ENCODE peak calls at places on chromosome 4, in eight cellular contexts. F is dorsolateral prefrontal cortex, Q is HFF-Myc, B is astrocyte of the spinal cord, G is tibial nerve, V is transverse colon, X is cardiac muscle cell, A is endothelial cell of umbilical vein. T is an unnamed sample.

GRCh38 chr4:186029731-186030421 is 39.1 kb upstream of the TLR3 start:
- DNase-seq in G (peak; percentile 28), B (peak; percentile 69), X (no peak), F (peak; percentile 55), Q (no peak), A (peak; percentile 85), V (peak; percentile 38), T (peak; percentile 62)

GRCh38 chr4:120718979-120719566 is 203.5 kb downstream of the PRDM5 start:
- DNase-seq in G (no peak), V (peak; percentile 35), F (no peak), B (peak; percentile 42), X (peak; percentile 73), A (peak; percentile 49), Q (no peak), T (peak; percentile 45)

GRCh38 chr4:152299553-152299952 is 236.3 kb downstream of the FBXW7 start:
- DNase-seq in X (no peak), V (no peak), B (no peak), A (no peak), F (no peak), Q (no peak), G (no peak), T (no peak)

GRCh38 chr4:77393981-77394380 is 211.6 kb upstream of the CXCL13 start:
- DNase-seq in B (no peak), G (no peak), A (no peak), X (no peak), F (no peak), V (no peak), Q (no peak), T (no peak)

GRCh38 chr4:171924761-171925376 is 111.7 kb downstream of the GALNTL6 start:
- DNase-seq in V (no peak), Q (no peak), X (no peak), F (no peak), B (peak; percentile 0), A (no peak), G (no peak), T (no peak)

GRCh38 chr4:186265683-186266648 is at the start of gene F11:
- DNase-seq in F (no peak), V (no peak), G (no peak), A (no peak), B (no peak), X (no peak), Q (no peak), T (peak; percentile 25)

GRCh38 chr4:40475609-40476008 is 140.5 kb downstream of the CHRNA9 start:
- DNase-seq in X (no peak), F (no peak), G (no peak), B (no peak), Q (no peak), V (peak; percentile 47), A (no peak), T (peak; percentile 65)

GRCh38 chr4:101954351-101954750 is 163.8 kb downstream of the BANK1 start:
- DNase-seq in Q (no peak), A (peak; percentile 5), G (no peak), F (no peak), X (no peak), B (peak; percentile 8), V (no peak), T (no peak)

GRCh38 chr4:110953191-110953590 is 330.3 kb upstream of the PITX2 start:
- DNase-seq in F (no peak), G (no peak), X (no peak), Q (no peak), B (no peak), A (no peak), V (no peak), T (no peak)

GRCh38 chr4:183068502-183068901 is 30.6 kb upstream of the WWC2 start:
- DNase-seq in V (no peak), B (no peak), Q (no peak), A (no peak), G (no peak), X (no peak), F (no peak), T (no peak)

GRCh38 chr4:151417164-151417571 is 8.2 kb downstream of the FHIP1A start:
- DNase-seq in V (no peak), X (no peak), A (no peak), G (no peak), F (no peak), B (peak; percentile 15), Q (peak; percentile 7), T (no peak)

GRCh38 chr4:51895158-51895557 is 52.2 kb downstream of the DCUN1D4 start:
- DNase-seq in F (no peak), X (no peak), Q (no peak), V (no peak), A (no peak), G (no peak), B (no peak), T (no peak)

GRCh38 chr4:83771113-83771705 is 235.3 kb downstream of the GPAT3 start:
- DNase-seq in G (no peak), Q (peak; percentile 9), X (peak; percentile 69), A (peak; percentile 24), B (peak; percentile 72), V (peak; percentile 7), F (no peak), T (peak; percentile 71)

GRCh38 chr4:135434936-135435335 is 1233.3 kb upstream of the PABPC4L start:
- DNase-seq in A (no peak), B (no peak), V (no peak), G (no peak), X (no peak), Q (no peak), F (no peak), T (peak; percentile 4)

GRCh38 chr4:40238700-40239548 is 42.1 kb downstream of the RHOH start:
- DNase-seq in B (no peak), Q (no peak), F (no peak), A (no peak), V (peak; percentile 22), X (no peak), G (no peak), T (no peak)

GRCh38 chr4:57734104-57734503 is 623.9 kb upstream of the IGFBP7 start:
- DNase-seq in B (no peak), G (no peak), F (no peak), V (no peak), X (no peak), Q (no peak), A (no peak), T (no peak)

GRCh38 chr4:123832173-123833026 is 435.8 kb downstream of the SPRY1 start:
- DNase-seq in A (peak; percentile 86), Q (peak; percentile 99), X (peak; percentile 3), G (peak; percentile 18), B (peak; percentile 99), V (peak; percentile 10), F (no peak), T (peak; percentile 65)

GRCh38 chr4:1809754-1810502 is 16.8 kb downstream of the FGFR3 start:
- DNase-seq in Q (peak; percentile 25), B (peak; percentile 45), A (peak; percentile 66), F (peak; percentile 81), X (peak; percentile 84), G (no peak), V (peak; percentile 71), T (peak; percentile 89)

GRCh38 chr4:2484993-2485392 is 16.1 kb downstream of the RNF4 start:
- DNase-seq in A (peak; percentile 59), Q (no peak), V (peak; percentile 85), X (no peak), B (no peak), G (peak; percentile 35), F (peak; percentile 61), T (peak; percentile 27)

GRCh38 chr4:63020661-63021060 is 1388.6 kb downstream of the TECRL start:
- DNase-seq in X (no peak), F (no peak), B (no peak), G (no peak), A (no peak), Q (no peak), V (no peak), T (no peak)

GRCh38 chr4:63017300-63017699 is 1392.0 kb downstream of the TECRL start:
- DNase-seq in X (no peak), B (no peak), Q (no peak), A (no peak), F (no peak), G (no peak), V (no peak), T (no peak)
- H3K4me3 ChIP-seq in X (no peak overlapping the region), B (no peak overlapping the region), Q (no peak overlapping the region), A (no peak overlapping the region), F (no peak overlapping the region), G (no peak overlapping the region), V (no peak overlapping the region), T (no peak overlapping the region)

GRCh38 chr4:7666744-7667143 is 232.0 kb upstream of the PSAPL1 start:
- DNase-seq in B (no peak), X (no peak), G (no peak), F (no peak), V (no peak), Q (no peak), A (no peak), T (no peak)
- TF ChIP-seq CTCF in B (no peak), X (no peak), G (no peak), F (no peak), V (no peak), Q (no peak), A (no peak), T (no peak)

GRCh38 chr4:94508841-94509240 is 57.1 kb downstream of the PDLIM5 start:
- DNase-seq in X (no peak), A (no peak), B (no peak), F (no peak), V (no peak), G (no peak), Q (no peak), T (no peak)
- H3K4me3 ChIP-seq in X (no peak overlapping the region), A (no peak overlapping the region), B (no peak overlapping the region), F (no peak overlapping the region), V (no peak overlapping the region), G (no peak overlapping the region), Q (no peak overlapping the region), T (no peak overlapping the region)

GRCh38 chr4:141375855-141376254 is 155.2 kb downstream of the ZNF330 start:
- DNase-seq in G (no peak), F (no peak), A (peak; percentile 65), B (peak; percentile 81), X (no peak), V (no peak), Q (peak; percentile 71), T (peak; percentile 32)
- TF ChIP-seq CTCF in G (no peak), F (no peak), A (no peak), B (peak; percentile 63), X (peak; percentile 57), V (peak; percentile 16), Q (peak; percentile 54), T (peak; percentile 8)

T was measured in hepatocyte.